ENCODE peak calls at places on chromosomes 1 and 21, in five cellular contexts. One of them, this sample, is unnamed. For H3K4me1, the result is how much of the 10 kb centered on the place peaks cover.

GRCh38 chr1:150976879-150977694 is 2.5 kb upstream of the CERS2 start:
- DNase-seq in neuronal stem cell: no peak
- DNase-seq in IMR-90: no peak
- DNase-seq in mesenchymal stem cell: peak
- DNase-seq in H1: peak
- DNase-seq in this sample: peak

GRCh38 chr1:45769261-45769932 is 18.9 kb upstream of the IPP start:
- DNase-seq in neuronal stem cell: no peak
- DNase-seq in IMR-90: peak
- DNase-seq in mesenchymal stem cell: peak
- DNase-seq in H1: no peak
- DNase-seq in this sample: no peak

GRCh38 chr1:207440634-207441033 is 13.5 kb upstream of the CR2 start:
- DNase-seq in neuronal stem cell: no peak
- DNase-seq in IMR-90: no peak
- DNase-seq in mesenchymal stem cell: no peak
- DNase-seq in H1: no peak
- DNase-seq in this sample: no peak

GRCh38 chr1:197391303-197392226 is 123.5 kb downstream of the CRB1 start:
- DNase-seq in neuronal stem cell: no peak
- DNase-seq in IMR-90: no peak
- DNase-seq in mesenchymal stem cell: peak
- DNase-seq in H1: no peak
- DNase-seq in this sample: no peak

GRCh38 chr1:95731466-95731865 is 497.5 kb downstream of the RWDD3 start:
- DNase-seq in neuronal stem cell: no peak
- DNase-seq in IMR-90: no peak
- DNase-seq in mesenchymal stem cell: no peak
- DNase-seq in H1: no peak
- DNase-seq in this sample: no peak

GRCh38 chr1:97832490-97832889 is 88.3 kb downstream of the DPYD start:
- DNase-seq in neuronal stem cell: no peak
- DNase-seq in IMR-90: no peak
- DNase-seq in mesenchymal stem cell: no peak
- DNase-seq in H1: no peak
- DNase-seq in this sample: no peak

GRCh38 chr1:187999973-188000372 is 1171.2 kb downstream of the PLA2G4A start:
- DNase-seq in neuronal stem cell: no peak
- DNase-seq in IMR-90: peak
- DNase-seq in mesenchymal stem cell: no peak
- DNase-seq in H1: no peak
- DNase-seq in this sample: no peak

GRCh38 chr1:162326559-162326958 is 50.1 kb downstream of the SPATA46 start:
- DNase-seq in neuronal stem cell: no peak
- DNase-seq in IMR-90: no peak
- DNase-seq in mesenchymal stem cell: no peak
- DNase-seq in H1: no peak
- DNase-seq in this sample: no peak

GRCh38 chr21:43861716-43862115 is 3.3 kb upstream of the AGPAT3 start:
- DNase-seq in neuronal stem cell: no peak
- DNase-seq in IMR-90: no peak
- DNase-seq in mesenchymal stem cell: no peak
- DNase-seq in H1: no peak
- DNase-seq in this sample: no peak

DNA sequence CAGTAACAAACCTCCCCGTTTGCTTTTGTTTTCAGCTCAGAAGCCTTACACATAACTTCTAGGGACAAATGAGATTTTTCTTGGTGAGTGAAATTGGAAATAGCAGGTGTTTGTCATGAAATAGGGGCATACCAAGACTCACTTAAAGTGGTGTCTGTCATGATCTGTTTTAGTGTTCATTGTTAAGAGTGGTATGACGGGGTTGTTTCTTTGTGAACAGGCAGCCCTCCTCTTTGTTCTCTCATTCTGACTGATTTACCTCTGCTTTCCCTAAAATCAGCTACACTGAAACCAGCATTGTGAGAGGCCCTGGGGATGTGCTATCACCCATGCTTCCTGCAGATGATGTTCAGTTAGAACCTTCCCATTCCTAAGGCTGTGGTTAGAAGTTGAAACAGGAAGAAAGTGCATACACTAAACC is 2.5 kb upstream of the ERO1B start:
- DNase-seq in neuronal stem cell: peak
- DNase-seq in IMR-90: no peak
- DNase-seq in mesenchymal stem cell: no peak
- DNase-seq in H1: no peak
- DNase-seq in this sample: no peak
- H3K4me3 ChIP-seq in neuronal stem cell: no peak
- H3K4me3 ChIP-seq in IMR-90: no peak
- H3K4me3 ChIP-seq in mesenchymal stem cell: no peak
- H3K4me3 ChIP-seq in H1: no peak
- H3K4me3 ChIP-seq in this sample: no peak

GRCh38 chr1:164842891-164843290 is 283.9 kb downstream of the PBX1 start:
- DNase-seq in neuronal stem cell: no peak
- DNase-seq in IMR-90: peak
- DNase-seq in mesenchymal stem cell: peak
- DNase-seq in H1: no peak
- DNase-seq in this sample: no peak

GRCh38 chr1:164841723-164842465 is 282.9 kb downstream of the PBX1 start:
- DNase-seq in neuronal stem cell: no peak
- DNase-seq in IMR-90: no peak
- DNase-seq in mesenchymal stem cell: no peak
- DNase-seq in H1: no peak
- DNase-seq in this sample: no peak

GRCh38 chr1:164843743-164844500 is 284.9 kb downstream of the PBX1 start:
- DNase-seq in neuronal stem cell: no peak
- DNase-seq in IMR-90: peak
- DNase-seq in mesenchymal stem cell: no peak
- DNase-seq in H1: no peak
- DNase-seq in this sample: peak

DNA sequence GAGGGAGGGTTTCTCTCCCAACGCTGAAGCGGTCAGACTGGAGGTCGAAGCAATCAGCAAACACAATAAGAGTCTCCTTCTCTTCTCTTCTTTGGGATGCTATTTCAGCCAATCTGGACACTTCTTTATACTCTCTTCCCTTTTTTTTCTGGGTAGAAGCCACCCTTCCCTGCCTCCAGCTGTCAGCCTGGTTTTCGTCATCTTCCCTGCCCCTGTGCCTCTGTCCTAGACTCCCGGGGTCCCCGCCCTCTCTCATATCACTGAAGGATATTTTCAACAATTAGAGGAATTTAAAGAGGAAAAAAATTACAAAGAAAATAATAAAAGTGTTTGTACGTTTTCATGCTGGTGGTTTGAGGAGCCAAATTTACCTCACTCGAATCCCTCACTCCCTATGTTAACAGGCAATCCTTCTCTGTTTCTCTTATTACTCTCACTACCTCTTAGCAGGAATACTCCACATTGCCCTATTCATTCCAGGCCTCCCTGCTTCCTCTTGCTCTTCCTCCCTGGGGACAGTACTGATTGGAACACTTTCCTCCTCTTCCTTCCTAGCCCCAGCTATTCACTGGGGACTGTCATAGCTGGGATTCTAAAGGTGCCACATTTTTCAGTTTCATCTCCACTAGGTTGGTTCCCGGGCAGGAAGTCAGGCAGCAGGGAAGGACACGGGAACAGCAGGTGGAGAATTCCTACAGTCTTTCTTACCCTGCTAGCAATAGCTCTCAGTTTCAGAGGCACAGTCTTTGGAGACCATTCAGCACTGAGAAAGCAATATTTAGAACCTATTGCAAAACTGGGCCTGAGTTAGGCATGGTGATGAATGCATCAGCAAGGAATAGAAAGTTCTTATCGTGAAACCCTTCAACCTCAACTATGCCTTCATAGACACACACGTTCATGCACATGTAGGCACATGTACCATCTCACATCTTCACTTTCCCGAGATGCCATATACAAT is 288.0 kb downstream of the PBX1 start:
- DNase-seq in neuronal stem cell: no peak
- DNase-seq in IMR-90: no peak
- DNase-seq in mesenchymal stem cell: no peak
- DNase-seq in H1: no peak
- DNase-seq in this sample: no peak
- H3K4me1 ChIP-seq in neuronal stem cell: under half
- H3K4me1 ChIP-seq in IMR-90: under half
- H3K4me1 ChIP-seq in mesenchymal stem cell: under half
- H3K4me1 ChIP-seq in H1: under half
- H3K4me1 ChIP-seq in this sample: under half

GRCh38 chr21:41961282-41961701 is 7.5 kb upstream of the C2CD2 start:
- DNase-seq in neuronal stem cell: no peak
- DNase-seq in IMR-90: peak
- DNase-seq in mesenchymal stem cell: peak
- DNase-seq in H1: no peak
- DNase-seq in this sample: no peak
- H3K14ac ChIP-seq in neuronal stem cell: no peak
- H3K14ac ChIP-seq in IMR-90: peak
- H3K14ac ChIP-seq in mesenchymal stem cell: no peak
- H3K14ac ChIP-seq in H1: no peak
- H3K14ac ChIP-seq in this sample: no peak

DNA sequence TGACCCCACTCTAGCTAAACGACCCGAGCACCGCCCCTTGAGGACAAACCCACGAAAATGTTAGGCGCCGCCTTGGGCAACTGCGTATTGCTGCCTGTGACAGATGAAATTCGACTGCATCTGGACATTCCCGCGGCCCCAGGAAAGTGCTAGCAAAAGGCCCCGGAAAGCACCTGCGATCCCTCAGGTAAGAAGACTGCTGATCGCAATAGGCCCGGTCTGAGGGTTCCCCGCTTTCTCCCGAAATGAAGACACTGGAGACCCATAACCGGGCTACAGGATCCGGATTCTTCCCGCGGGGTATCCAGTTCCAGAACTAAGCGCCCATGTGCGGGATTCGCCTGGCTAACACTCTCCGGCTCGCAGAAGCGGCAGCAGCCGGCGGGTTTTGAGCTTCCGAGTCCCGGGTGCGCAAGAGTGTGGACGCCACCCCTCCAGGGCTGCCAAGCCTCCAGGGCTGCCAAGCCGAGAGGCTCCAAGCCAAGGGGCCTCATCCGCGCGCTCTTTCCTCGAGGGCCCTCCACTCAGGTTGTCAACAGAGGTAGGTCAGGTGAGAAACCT is 157.9 kb upstream of the NBPF11 start:
- DNase-seq in neuronal stem cell: no peak
- DNase-seq in IMR-90: no peak
- DNase-seq in mesenchymal stem cell: no peak
- DNase-seq in H1: peak
- DNase-seq in this sample: no peak
- H3K4me3 ChIP-seq in neuronal stem cell: no peak
- H3K4me3 ChIP-seq in IMR-90: no peak
- H3K4me3 ChIP-seq in mesenchymal stem cell: no peak
- H3K4me3 ChIP-seq in H1: peak
- H3K4me3 ChIP-seq in this sample: no peak

GRCh38 chr1:7175507-7175906 is 390.3 kb downstream of the CAMTA1 start:
- DNase-seq in neuronal stem cell: no peak
- DNase-seq in IMR-90: no peak
- DNase-seq in mesenchymal stem cell: no peak
- DNase-seq in H1: no peak
- DNase-seq in this sample: no peak
- H3K4me1 ChIP-seq in neuronal stem cell: under half
- H3K4me1 ChIP-seq in IMR-90: under half
- H3K4me1 ChIP-seq in mesenchymal stem cell: under half
- H3K4me1 ChIP-seq in H1: under half
- H3K4me1 ChIP-seq in this sample: under half

DNA sequence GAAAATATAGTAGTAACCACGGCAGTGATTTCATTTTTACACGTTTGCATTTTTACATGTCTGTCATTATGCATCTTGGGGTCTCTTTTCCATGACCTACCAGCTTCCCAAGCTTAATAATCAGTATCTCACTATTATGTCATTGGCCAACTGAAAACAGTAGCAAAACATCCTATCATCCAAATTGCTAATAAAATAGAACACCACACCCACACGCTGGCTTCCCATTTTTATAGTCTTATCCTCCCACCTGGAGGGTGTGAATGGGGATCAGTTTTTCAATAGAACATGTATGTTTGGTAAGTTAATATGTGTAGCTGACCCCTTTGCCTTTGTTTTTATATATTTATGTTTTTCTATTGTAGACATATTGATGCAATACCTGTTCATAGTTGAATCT is 11.8 kb downstream of the TFF3 start:
- DNase-seq in neuronal stem cell: no peak
- DNase-seq in IMR-90: no peak
- DNase-seq in mesenchymal stem cell: no peak
- DNase-seq in H1: no peak
- DNase-seq in this sample: no peak
- H3K14ac ChIP-seq in neuronal stem cell: no peak
- H3K14ac ChIP-seq in IMR-90: no peak
- H3K14ac ChIP-seq in mesenchymal stem cell: no peak
- H3K14ac ChIP-seq in H1: no peak
- H3K14ac ChIP-seq in this sample: no peak

DNA sequence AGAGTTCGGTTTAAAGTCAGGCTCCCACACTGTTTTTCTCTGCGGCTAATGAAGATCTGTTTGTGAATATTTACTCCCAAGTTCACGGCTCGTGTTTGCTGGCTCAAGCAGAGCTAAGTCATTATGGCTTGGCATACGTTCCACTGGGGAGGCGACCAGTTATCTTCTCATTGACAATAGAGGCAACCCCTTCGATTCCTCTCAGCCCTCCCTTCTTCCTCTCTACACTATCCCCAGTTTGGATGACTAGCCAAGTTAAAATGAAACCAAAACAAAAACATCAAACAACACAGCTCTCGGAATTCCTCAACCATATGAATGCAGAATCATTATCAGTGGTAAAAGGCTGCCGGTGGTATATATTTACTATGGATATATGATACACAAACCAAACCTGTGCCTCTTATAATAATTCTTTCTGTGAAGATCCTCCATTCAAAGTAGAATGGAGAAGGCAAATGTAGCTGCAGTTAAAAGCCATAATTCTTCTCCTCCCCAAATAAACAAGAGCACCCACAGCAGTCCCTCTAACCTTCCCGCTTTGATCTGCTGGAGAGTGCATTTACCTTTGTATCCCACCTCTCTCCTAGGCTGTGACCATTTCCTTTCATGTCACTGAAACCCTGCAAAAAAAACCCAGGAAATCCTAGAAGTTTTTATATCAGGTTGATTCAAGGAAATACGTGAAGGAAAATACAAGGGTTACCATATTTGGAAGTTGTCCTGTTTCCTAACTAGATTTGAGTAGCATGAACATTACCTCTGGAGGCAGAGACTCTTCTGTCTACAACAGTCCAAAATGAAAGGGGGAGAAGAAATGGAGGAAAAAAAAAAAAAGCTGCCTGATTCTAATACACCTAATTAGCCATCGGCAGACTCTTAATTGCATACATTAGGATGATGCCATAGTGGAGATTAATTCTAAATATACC is 108.3 kb upstream of the USH2A start:
- DNase-seq in neuronal stem cell: no peak
- DNase-seq in IMR-90: peak
- DNase-seq in mesenchymal stem cell: peak
- DNase-seq in H1: no peak
- DNase-seq in this sample: no peak
- H3K4me3 ChIP-seq in neuronal stem cell: no peak
- H3K4me3 ChIP-seq in IMR-90: peak
- H3K4me3 ChIP-seq in mesenchymal stem cell: no peak
- H3K4me3 ChIP-seq in H1: no peak
- H3K4me3 ChIP-seq in this sample: no peak

DNA sequence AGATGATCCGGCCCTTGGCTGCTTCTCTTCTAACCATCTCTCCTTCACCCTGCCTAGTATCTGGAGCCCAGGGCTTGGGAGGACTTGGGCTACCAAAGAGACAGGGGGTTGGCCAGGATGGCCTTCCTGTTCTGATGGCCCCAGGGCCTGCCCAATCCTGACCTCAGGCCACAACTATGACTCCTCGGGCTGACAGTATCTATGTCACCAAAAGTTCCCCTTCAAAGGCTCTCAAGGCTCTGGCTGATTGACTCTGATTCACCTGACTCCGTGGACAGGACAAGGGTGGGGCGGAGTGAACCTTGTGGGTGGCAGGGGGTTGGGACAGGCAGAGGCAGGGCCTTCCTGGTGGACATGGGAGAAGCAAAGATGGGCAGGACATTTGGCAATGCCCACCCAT is 12.7 kb downstream of the MEF2D start:
- DNase-seq in neuronal stem cell: no peak
- DNase-seq in IMR-90: no peak
- DNase-seq in mesenchymal stem cell: no peak
- DNase-seq in H1: no peak
- DNase-seq in this sample: peak
- H3K4me1 ChIP-seq in neuronal stem cell: under half
- H3K4me1 ChIP-seq in IMR-90: under half
- H3K4me1 ChIP-seq in mesenchymal stem cell: under half
- H3K4me1 ChIP-seq in H1: under half
- H3K4me1 ChIP-seq in this sample: under half

This sample was measured in trophoblast cell.